ENCODE peak calls at places on chromosomes 2 and 18, in ten cellular contexts. F is tibial artery, H is uterus, O is aorta, T is stomach, Z is hepatocyte, S is spleen, G is sigmoid colon, Q is GM12878, I is pancreas. A is an unnamed sample.

GRCh38 chr18:58991127-58991798 is 126.6 kb downstream of the ZNF532 start:
- DNase-seq in I (no peak), Q (peak), Z (no peak), H (no peak), S (no peak), O (no peak), F (no peak), T (no peak), G (no peak), A (no peak)

GRCh38 chr2:220586980-220587549 is 959.6 kb downstream of the SLC4A3 start:
- DNase-seq in O (no peak), Q (no peak), T (no peak), I (no peak), F (no peak), Z (no peak), H (no peak), G (no peak), S (no peak), A (no peak)

GRCh38 chr2:232876978-232877441 is 6.9 kb downstream of the SNORC start:
- DNase-seq in O (no peak), T (no peak), Q (no peak), S (peak), G (peak), F (no peak), H (no peak), Z (no peak), I (no peak), A (no peak)

GRCh38 chr2:217340176-217340575 is 480.3 kb upstream of the TNP1 start:
- DNase-seq in H (no peak), T (no peak), Z (no peak), F (no peak), O (no peak), Q (no peak), I (no peak), S (no peak), G (no peak), A (no peak)

GRCh38 chr2:106108351-106108750 is 85.8 kb downstream of the UXS1 start:
- DNase-seq in G (no peak), Q (no peak), T (no peak), Z (peak), F (no peak), S (no peak), I (no peak), H (no peak), O (no peak), A (no peak)

GRCh38 chr2:150234787-150235512 is 252.5 kb downstream of the RND3 start:
- DNase-seq in F (no peak), Q (no peak), T (no peak), I (no peak), H (no peak), G (no peak), S (no peak), O (no peak), Z (no peak), A (no peak)

GRCh38 chr2:232927041-232927792 is 57.2 kb downstream of the SNORC start:
- DNase-seq in Z (no peak), S (no peak), Q (no peak), F (no peak), T (no peak), O (no peak), H (no peak), G (no peak), I (no peak), A (no peak)

GRCh38 chr2:39275016-39275415 is 31.2 kb upstream of the CDKL4 start:
- DNase-seq in S (no peak), T (no peak), Q (no peak), H (no peak), G (no peak), F (no peak), O (no peak), Z (no peak), I (no peak), A (no peak)

GRCh38 chr2:238079874-238080327 is 19.1 kb downstream of the SCLY start:
- DNase-seq in I (no peak), O (no peak), T (no peak), Q (no peak), F (no peak), G (no peak), S (no peak), H (no peak), Z (no peak), A (no peak)

GRCh38 chr2:136128905-136129304 is 11.0 kb upstream of the CXCR4 start:
- DNase-seq in I (no peak), T (no peak), G (no peak), O (no peak), H (no peak), Z (no peak), F (no peak), S (no peak), Q (no peak), A (no peak)

GRCh38 chr2:239028253-239028619 is 180.4 kb downstream of the TWIST2 start:
- DNase-seq in Q (no peak), S (no peak), Z (no peak), F (no peak), H (no peak), O (no peak), I (no peak), T (no peak), G (peak), A (no peak)

GRCh38 chr2:98809116-98809515 is 78.2 kb upstream of the MGAT4A start:
- DNase-seq in F (no peak), H (no peak), S (no peak), T (no peak), O (no peak), Z (no peak), G (no peak), I (no peak), Q (no peak), A (no peak)

GRCh38 chr18:24214144-24214543 is 75.3 kb downstream of the CABYR start:
- DNase-seq in G (no peak), Q (no peak), F (no peak), T (no peak), H (no peak), Z (no peak), I (no peak), O (no peak), S (no peak), A (no peak)

GRCh38 chr18:49839012-49839411 is 25.7 kb upstream of the ACAA2 start:
- DNase-seq in Z (no peak), I (no peak), T (no peak), F (no peak), O (no peak), S (no peak), G (no peak), Q (no peak), H (no peak), A (no peak)

GRCh38 chr2:49146412-49146811 is 7.9 kb downstream of the FSHR start:
- DNase-seq in H (no peak), F (no peak), G (no peak), T (no peak), O (no peak), Z (no peak), S (no peak), I (no peak), Q (no peak), A (no peak)

GRCh38 chr2:155250800-155251199 is 552.3 kb downstream of the KCNJ3 start:
- DNase-seq in F (no peak), Z (no peak), Q (no peak), O (no peak), S (no peak), T (no peak), I (no peak), G (no peak), H (no peak), A (no peak)

GRCh38 chr2:134671498-134671897 is 47.3 kb downstream of the TMEM163 start:
- DNase-seq in Z (no peak), H (no peak), F (no peak), Q (no peak), S (no peak), I (no peak), T (no peak), G (no peak), O (no peak), A (no peak)

GRCh38 chr2:174248998-174249592 is 763 bp upstream of the OLA1 start:
- DNase-seq in F (no peak), S (no peak), Q (no peak), Z (no peak), T (no peak), G (no peak), H (no peak), O (no peak), I (no peak), A (no peak)

GRCh38 chr2:174245065-174245464 is 3.3 kb downstream of the OLA1 start:
- DNase-seq in F (no peak), O (no peak), S (no peak), I (no peak), G (no peak), Q (no peak), T (no peak), Z (no peak), H (no peak), A (no peak)

GRCh38 chr2:174246944-174247381 is 1.4 kb downstream of the OLA1 start:
- DNase-seq in O (no peak), Z (no peak), Q (no peak), G (no peak), S (no peak), T (peak), F (no peak), I (peak), H (no peak), A (no peak)

GRCh38 chr2:174248187-174248997 is at the start of gene OLA1:
- DNase-seq in Q (peak), G (peak), H (peak), T (peak), S (peak), O (peak), I (peak), F (peak), Z (peak), A (peak)

DNA sequence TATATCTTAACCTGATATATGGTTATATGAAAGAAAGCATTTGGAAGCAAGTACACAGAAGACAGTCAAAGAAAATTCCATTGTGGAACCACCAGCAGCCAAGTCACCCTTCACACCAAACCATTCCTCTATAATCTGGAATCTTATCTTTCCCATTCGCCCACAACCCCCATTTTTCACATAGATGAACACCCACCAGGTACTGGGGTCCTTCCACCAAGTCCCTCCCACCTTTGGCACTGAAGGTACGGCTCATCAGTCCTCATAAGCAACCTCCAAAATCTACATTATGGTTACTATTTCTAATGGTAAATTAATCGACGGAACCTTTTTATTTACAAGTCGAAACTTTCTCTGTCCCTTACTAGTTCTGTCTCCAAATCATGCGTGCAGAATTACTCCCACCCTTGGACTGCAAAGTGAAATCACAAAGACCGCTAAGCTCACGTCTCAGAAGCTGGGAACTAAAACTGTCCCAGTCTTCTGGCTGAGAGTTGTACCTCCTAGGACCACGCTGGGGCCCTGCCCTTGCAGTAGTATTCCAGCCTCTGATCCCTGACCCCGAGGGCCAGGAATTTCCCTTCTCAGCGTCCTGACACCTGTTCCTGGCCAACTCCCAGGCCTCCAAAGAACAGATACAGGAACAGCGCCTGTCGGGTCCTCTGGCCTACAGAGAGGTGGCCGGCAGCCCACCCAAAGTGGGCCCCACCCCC is 702 bp downstream of the OLA1 start:
- DNase-seq in Z (peak), Q (no peak), O (no peak), I (no peak), G (peak), S (no peak), H (no peak), T (peak), F (no peak), A (no peak)
- H3K27ac ChIP-seq in Z (peak), Q (peak), O (peak), I (peak), G (peak), S (peak), H (peak), T (peak), F (peak), A (peak)

GRCh38 chr18:31497711-31498449 is at the start of gene DSG2:
- DNase-seq in T (peak), F (no peak), S (peak), Q (no peak), O (no peak), I (peak), H (peak), G (peak), Z (peak), A (peak)
- H3K4me3 ChIP-seq in T (peak), F (peak), S (peak), Q (peak), O (peak), I (peak), H (peak), G (peak), Z (peak), A (peak)

GRCh38 chr2:132849118-132849517 is 179.1 kb upstream of the LYPD1 start:
- DNase-seq in H (no peak), S (no peak), I (no peak), Z (no peak), O (no peak), G (no peak), F (no peak), T (no peak), Q (no peak), A (no peak)
- H3K27ac ChIP-seq in H (no peak), S (no peak), I (no peak), Z (no peak), O (no peak), G (no peak), F (no peak), T (no peak), Q (no peak), A (no peak)

DNA sequence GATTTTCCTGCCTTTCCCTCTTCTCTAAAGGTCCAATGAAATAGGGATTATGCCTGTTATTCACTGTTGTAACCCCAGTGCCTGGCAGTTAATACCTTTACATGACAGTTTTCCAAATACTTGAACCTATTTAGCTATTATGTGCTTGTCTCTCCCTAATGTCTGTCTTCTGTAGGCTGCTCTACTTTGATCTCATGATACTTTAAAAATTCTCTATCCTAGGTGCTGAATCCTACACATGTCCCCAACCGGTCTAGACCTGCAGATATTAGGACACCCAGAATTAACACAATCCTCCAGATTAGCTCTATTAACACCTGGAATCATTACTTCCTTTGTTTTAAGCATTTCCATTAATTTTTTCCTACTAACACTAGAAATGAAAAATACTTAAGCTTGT is 7.3 kb downstream of the CEBPZ start:
- DNase-seq in O (no peak), Z (no peak), H (no peak), Q (no peak), I (no peak), G (no peak), S (no peak), T (no peak), F (no peak), A (no peak)
- H3K4me3 ChIP-seq in O (no peak), Z (no peak), H (no peak), Q (no peak), I (no peak), G (no peak), S (no peak), T (no peak), F (no peak), A (no peak)

GRCh38 chr2:119241205-119241532 is 17.5 kb downstream of the STEAP3 start:
- DNase-seq in H (no peak), G (no peak), O (no peak), S (no peak), Q (no peak), T (no peak), I (no peak), F (no peak), Z (no peak), A (no peak)
- H3K27ac ChIP-seq in H (no peak), G (no peak), O (peak), S (no peak), Q (no peak), T (no peak), I (no peak), F (peak), Z (peak), A (peak)

GRCh38 chr2:144234115-144234772 is 285.7 kb downstream of the ZEB2 start:
- DNase-seq in G (no peak), S (no peak), T (no peak), Q (no peak), H (no peak), O (no peak), Z (no peak), I (no peak), F (no peak), A (no peak)
- H3K4me3 ChIP-seq in G (no peak), S (no peak), T (no peak), Q (no peak), H (no peak), O (no peak), Z (no peak), I (no peak), F (no peak), A (no peak)

DNA sequence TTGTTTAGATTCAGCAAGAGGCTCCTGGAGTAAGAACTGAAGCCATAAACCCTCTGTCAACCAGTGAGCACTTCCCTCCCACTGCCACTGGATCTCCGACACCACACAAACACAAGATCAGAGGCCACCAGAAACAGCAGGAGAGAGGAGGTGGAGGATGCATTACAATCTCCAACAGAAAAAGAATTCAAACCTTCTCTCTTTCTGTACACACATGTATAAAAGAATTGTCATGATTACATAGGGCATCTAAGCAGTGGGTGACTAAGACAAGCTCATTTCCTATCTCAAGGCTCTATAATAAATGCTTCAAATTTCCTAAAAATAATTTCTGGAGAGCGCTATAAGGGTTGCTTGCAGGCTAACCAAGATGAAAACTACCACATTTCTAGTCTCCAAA is 27.1 kb downstream of the TBC1D8 start:
- DNase-seq in Q (no peak), I (no peak), G (no peak), F (no peak), T (no peak), H (no peak), O (no peak), Z (no peak), S (no peak), A (no peak)
- H3K27ac ChIP-seq in Q (no peak), I (peak), G (peak), F (peak), T (peak), H (peak), O (peak), Z (peak), S (no peak), A (peak)

GRCh38 chr2:225010804-225011203 is 31.5 kb downstream of the DOCK10 start:
- DNase-seq in H (no peak), O (no peak), Q (no peak), G (no peak), Z (no peak), I (no peak), F (no peak), S (no peak), T (no peak), A (no peak)
- H3K4me3 ChIP-seq in H (no peak), O (no peak), Q (no peak), G (no peak), Z (no peak), I (no peak), F (no peak), S (no peak), T (no peak), A (no peak)

GRCh38 chr2:54471221-54471711 is 15.1 kb downstream of the SPTBN1 start:
- DNase-seq in I (peak), Q (peak), G (no peak), F (no peak), H (no peak), Z (peak), S (no peak), O (no peak), T (no peak), A (peak)

GRCh38 chr2:54466880-54467279 is 10.8 kb downstream of the SPTBN1 start:
- DNase-seq in O (no peak), H (no peak), Q (no peak), Z (no peak), S (no peak), G (peak), F (no peak), I (no peak), T (no peak), A (no peak)

GRCh38 chr2:54470241-54470938 is 14.3 kb downstream of the SPTBN1 start:
- DNase-seq in G (no peak), Q (no peak), F (no peak), T (no peak), H (no peak), S (no peak), O (no peak), Z (peak), I (no peak), A (no peak)

GRCh38 chr2:54468643-54469042 is 12.5 kb downstream of the SPTBN1 start:
- DNase-seq in S (no peak), O (no peak), Q (no peak), Z (no peak), F (no peak), H (no peak), T (no peak), G (no peak), I (no peak), A (no peak)

DNA sequence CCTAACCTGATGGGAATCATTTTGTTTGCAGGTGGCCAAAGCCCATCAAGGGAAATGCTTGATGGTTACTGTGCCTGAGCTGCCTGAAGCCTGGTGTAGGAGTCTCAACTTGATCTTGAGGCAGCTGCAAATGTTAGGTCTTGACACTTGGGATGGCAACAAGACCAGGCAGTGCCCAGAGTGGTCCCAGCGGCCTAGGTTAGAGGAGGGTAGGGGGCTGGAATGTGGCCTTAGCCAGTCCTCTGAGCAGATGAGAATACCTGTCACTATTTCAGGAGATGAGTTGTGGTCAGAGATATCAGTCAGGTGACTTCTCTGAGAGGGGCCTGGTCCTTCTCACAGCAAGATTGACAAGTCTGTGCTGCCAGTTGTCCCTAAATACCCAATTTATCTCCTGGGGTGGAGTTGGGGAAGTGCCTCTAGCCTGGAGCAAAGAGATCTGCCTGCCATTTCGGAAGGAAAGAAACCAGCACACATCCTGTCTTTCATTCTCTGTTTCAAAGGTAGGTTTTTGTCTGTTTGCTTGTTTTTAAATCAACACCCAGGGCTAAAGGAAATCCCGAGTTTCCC is 13.4 kb downstream of the SPTBN1 start:
- DNase-seq in H (no peak), S (no peak), Z (no peak), Q (no peak), G (no peak), F (no peak), O (no peak), T (no peak), I (no peak), A (no peak)
- H3K27ac ChIP-seq in H (peak), S (peak), Z (peak), Q (no peak), G (peak), F (peak), O (peak), T (peak), I (no peak), A (peak)

A was measured in left ventricle myocardium inferior.